ENCODE peak calls at places on chromosomes 3 and 15, in seven cellular contexts. U is esophagus squamous epithelium, K is lower lobe of right lung, A is right lobe of liver, X is upper lobe of left lung, G is SJSA1, R is prostate gland. I is an unnamed sample. For H3K9me3 and H3K4me1, the result is how much of the 10 kb centered on the place peaks cover.

GRCh38 chr3:144011251-144011799 is 39.7 kb downstream of the DIPK2A start:
- DNase-seq in U (no peak), K (no peak), A (no peak), X (no peak), G (no peak), R (no peak), I (no peak)

GRCh38 chr3:52290596-52291507 is 3.2 kb downstream of the GLYCTK start:
- DNase-seq in U (no peak), K (peak), A (no peak), X (peak), G (no peak), R (no peak), I (peak)

GRCh38 chr15:58490405-58491150 is 58.8 kb downstream of the LIPC start:
- DNase-seq in U (no peak), K (no peak), A (no peak), X (peak), G (no peak), R (no peak), I (no peak)

GRCh38 chr15:25335279-25335678 is 103.5 kb downstream of the UBE3A start:
- DNase-seq in U (no peak), K (no peak), A (no peak), X (no peak), G (no peak), R (no peak), I (no peak)

GRCh38 chr15:89457086-89457485 is 39.3 kb downstream of the RHCG start:
- DNase-seq in U (no peak), K (no peak), A (peak), X (no peak), G (no peak), R (no peak), I (no peak)

GRCh38 chr15:60523056-60523455 is 44.1 kb upstream of the ICE2 start:
- DNase-seq in U (no peak), K (no peak), A (no peak), X (no peak), G (no peak), R (no peak), I (no peak)

GRCh38 chr3:167350245-167350862 is 29.7 kb downstream of the ZBBX start:
- DNase-seq in U (no peak), K (no peak), A (no peak), X (no peak), G (no peak), R (no peak), I (no peak)

GRCh38 chr3:10344147-10344943 is 23.4 kb upstream of the SEC13 start:
- DNase-seq in U (no peak), K (no peak), A (peak), X (peak), G (no peak), R (peak), I (no peak)

GRCh38 chr3:128555098-128555825 is 62.3 kb upstream of the GATA2 start:
- DNase-seq in U (no peak), K (peak), A (no peak), X (peak), G (no peak), R (no peak), I (no peak)

GRCh38 chr3:169133178-169134161 is 530.0 kb downstream of the MECOM start:
- DNase-seq in U (no peak), K (no peak), A (no peak), X (no peak), G (no peak), R (no peak), I (no peak)

GRCh38 chr3:172087827-172088580 is 48.6 kb downstream of the FNDC3B start:
- DNase-seq in U (no peak), K (no peak), A (no peak), X (no peak), G (no peak), R (no peak), I (no peak)

GRCh38 chr3:29353807-29354206 is 72.9 kb downstream of the RBMS3 start:
- DNase-seq in U (no peak), K (no peak), A (no peak), X (no peak), G (no peak), R (no peak), I (no peak)

GRCh38 chr15:58329781-58330467 is 101.9 kb upstream of the LIPC start:
- DNase-seq in U (no peak), K (peak), A (peak), X (no peak), G (no peak), R (peak), I (peak)

GRCh38 chr3:81303326-81303725 is 458.1 kb downstream of the GBE1 start:
- DNase-seq in U (no peak), K (no peak), A (no peak), X (no peak), G (no peak), R (no peak), I (no peak)

GRCh38 chr15:77827860-77828259 is 195.1 kb upstream of the LINGO1 start:
- DNase-seq in U (no peak), K (no peak), A (peak), X (no peak), G (no peak), R (no peak), I (no peak)

GRCh38 chr15:44340410-44340809 is 51.9 kb downstream of the GOLM2 start:
- DNase-seq in U (no peak), K (no peak), A (no peak), X (no peak), G (peak), R (no peak), I (no peak)

GRCh38 chr15:90451215-90451850 is 63.3 kb downstream of the IQGAP1 start:
- DNase-seq in U (no peak), K (no peak), A (no peak), X (no peak), G (no peak), R (no peak), I (no peak)

GRCh38 chr3:64760258-64760657 is 72.5 kb upstream of the ADAMTS9 start:
- DNase-seq in U (no peak), K (no peak), A (no peak), X (no peak), G (no peak), R (no peak), I (no peak)

GRCh38 chr3:119195911-119196310 is 22.5 kb downstream of the UPK1B start:
- DNase-seq in U (no peak), K (no peak), A (no peak), X (no peak), G (no peak), R (no peak), I (no peak)

GRCh38 chr3:148950806-148951205 is 40.5 kb upstream of the GYG1 start:
- DNase-seq in U (no peak), K (no peak), A (no peak), X (no peak), G (no peak), R (no peak), I (no peak)

GRCh38 chr15:32717290-32718081 is at the start of gene GREM1:
- DNase-seq in U (no peak), K (no peak), A (no peak), X (peak), G (peak), R (no peak), I (no peak)

GRCh38 chr3:139123377-139124095 is 78.8 kb upstream of the PRR23C start:
- DNase-seq in U (no peak), K (no peak), A (no peak), X (no peak), G (no peak), R (no peak), I (no peak)

GRCh38 chr15:95350908-95351307 is 979.6 kb upstream of the NR2F2 start:
- DNase-seq in U (no peak), K (no peak), A (no peak), X (no peak), G (no peak), R (no peak), I (no peak)

GRCh38 chr3:52019352-52020080 is 23.8 kb upstream of the RPL29 start:
- DNase-seq in U (no peak), K (no peak), A (no peak), X (no peak), G (no peak), R (no peak), I (no peak)

GRCh38 chr3:183449791-183450190 is 21.4 kb upstream of the MCF2L2 start:
- DNase-seq in U (no peak), K (no peak), A (no peak), X (no peak), G (no peak), R (no peak), I (no peak)
- H3K4me3 ChIP-seq in U (no peak), K (no peak), A (no peak), X (no peak), G (no peak), R (no peak), I (no peak)

GRCh38 chr3:1594940-1595339 is 502.1 kb downstream of the CNTN6 start:
- DNase-seq in U (no peak), K (no peak), A (no peak), X (no peak), G (no peak), R (no peak), I (no peak)

GRCh38 chr3:1600700-1601418 is 497.8 kb upstream of the CNTN4 start:
- DNase-seq in U (no peak), K (no peak), A (peak), X (peak), G (no peak), R (no peak), I (peak)

DNA sequence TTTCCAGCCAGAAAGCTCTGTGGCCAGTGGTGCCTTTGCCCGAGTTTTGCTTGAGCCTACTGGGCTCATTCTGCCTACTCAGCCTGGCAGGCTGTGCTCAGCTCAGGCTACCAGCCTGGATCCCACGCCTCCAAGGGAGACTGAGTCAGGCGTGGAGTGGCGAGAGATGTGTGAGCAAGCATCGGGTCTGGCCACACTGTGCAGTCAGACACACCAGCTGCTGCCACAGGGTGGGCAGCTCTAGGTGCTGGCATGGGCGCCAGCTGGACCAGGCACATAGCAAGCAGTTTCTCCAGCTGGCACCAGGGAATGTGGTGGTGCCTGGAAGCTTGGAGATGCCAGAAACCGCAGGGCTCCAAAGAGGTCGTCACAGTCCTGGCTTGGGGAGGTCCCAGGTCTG is 498.5 kb upstream of the CNTN4 start:
- DNase-seq in U (no peak), K (no peak), A (no peak), X (peak), G (no peak), R (no peak), I (peak)
- H3K9me3 ChIP-seq in U (under half), K (under half), A (under half), X (under half), G (under half), R (under half), I (under half)

GRCh38 chr15:73985101-73985873 is 6.8 kb downstream of the STOML1 start:
- DNase-seq in U (no peak), K (no peak), A (no peak), X (peak), G (no peak), R (no peak), I (no peak)

GRCh38 chr15:73988075-73988969 is 3.8 kb downstream of the STOML1 start:
- DNase-seq in U (no peak), K (no peak), A (no peak), X (peak), G (peak), R (no peak), I (no peak)

GRCh38 chr15:73987646-73988045 is 4.4 kb downstream of the STOML1 start:
- DNase-seq in U (no peak), K (no peak), A (no peak), X (no peak), G (no peak), R (no peak), I (no peak)

GRCh38 chr15:73986055-73986775 is 5.9 kb downstream of the STOML1 start:
- DNase-seq in U (no peak), K (no peak), A (no peak), X (no peak), G (no peak), R (no peak), I (no peak)

DNA sequence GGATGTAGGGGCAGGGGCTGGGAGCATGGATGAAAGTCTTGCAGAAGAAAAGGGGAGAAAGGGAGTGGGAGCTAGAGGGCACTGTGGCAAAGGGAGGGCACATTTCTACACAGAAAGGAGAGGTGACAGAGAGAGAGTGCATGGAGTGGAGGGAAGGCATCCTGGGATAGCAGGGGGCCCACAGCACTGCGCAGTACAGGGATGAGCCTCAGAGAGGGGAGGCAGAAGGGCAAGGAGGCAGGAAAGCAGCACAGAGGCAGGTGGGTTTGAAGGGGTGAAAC is 5.4 kb downstream of the STOML1 start:
- DNase-seq in U (no peak), K (no peak), A (no peak), X (no peak), G (no peak), R (no peak), I (no peak)
- H3K4me1 ChIP-seq in U (half or more), K (half or more), A (under half), X (half or more), G (half or more), R (under half), I (under half)

GRCh38 chr15:65066635-65067333 is 1.0 kb downstream of the RASL12 start:
- DNase-seq in U (no peak), K (peak), A (no peak), X (no peak), G (peak), R (no peak), I (no peak)
- H3K4me3 ChIP-seq in U (peak), K (peak), A (no peak), X (peak), G (peak), R (peak), I (no peak)

GRCh38 chr15:23067416-23067815 is 28.0 kb upstream of the TUBGCP5 start:
- DNase-seq in U (no peak), K (no peak), A (no peak), X (no peak), G (no peak), R (no peak), I (no peak)
- H3K9me3 ChIP-seq in U (under half), K (under half), A (under half), X (under half), G (under half), R (under half), I (under half)

GRCh38 chr3:2657408-2657807 is 452.8 kb downstream of the IL5RA start:
- DNase-seq in U (no peak), K (no peak), A (no peak), X (no peak), G (no peak), R (no peak), I (no peak)
- H3K4me1 ChIP-seq in U (under half), K (under half), A (under half), X (under half), G (under half), R (under half), I (under half)

DNA sequence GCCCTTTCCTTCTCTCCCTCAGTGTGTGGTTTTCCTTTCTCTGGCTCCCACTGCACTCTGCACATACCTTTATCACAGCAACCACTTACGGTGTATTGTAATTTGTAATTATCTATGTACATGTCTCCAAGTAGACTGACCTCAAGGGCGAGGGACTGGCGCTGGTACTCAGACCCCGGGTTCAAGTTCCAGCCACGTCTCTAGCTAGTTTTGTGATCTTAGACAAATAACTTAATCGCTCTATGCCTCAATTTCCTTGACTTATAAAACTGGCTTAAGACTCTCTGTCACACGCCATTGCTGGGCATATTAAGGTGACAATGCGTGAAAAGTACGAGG is 603 bp upstream of the SENP2 start:
- DNase-seq in U (no peak), K (no peak), A (no peak), X (no peak), G (no peak), R (no peak), I (no peak)
- H3K4me3 ChIP-seq in U (peak), K (peak), A (peak), X (peak), G (peak), R (peak), I (peak)

GRCh38 chr15:27134481-27134880 is 163.5 kb downstream of the GABRG3 start:
- DNase-seq in U (no peak), K (no peak), A (no peak), X (no peak), G (no peak), R (no peak), I (no peak)
- H3K9me3 ChIP-seq in U (under half), K (under half), A (under half), X (under half), G (under half), R (under half), I (under half)